ENCODE peak calls at places on chromosomes 12 and 14, in six cellular contexts. X is kidney; E is adrenal gland; A is left ventricle myocardium inferior; Q is naive thymus-derived CD4-positive, alpha-beta T cell; Z is A549. F is an unnamed sample.
A peak's percentile ranks its signal among the peaks of the same experiment; 100 is the strongest.

GRCh38 chr12:69872804-69873203 is 47.8 kb downstream of the MYRFL start:
- DNase-seq in X (no peak), E (no peak), A (no peak), Q (no peak), Z (no peak), F (no peak)

GRCh38 chr14:87643005-87643404 is 350.0 kb downstream of the GALC start:
- DNase-seq in X (no peak), E (no peak), A (no peak), Q (no peak), Z (no peak), F (no peak)

GRCh38 chr12:104478396-104479140 is 21.8 kb downstream of the CHST11 start:
- DNase-seq in X (no peak), E (peak; percentile 30), A (no peak), Q (peak; percentile 45), Z (no peak), F (peak; percentile 62)

GRCh38 chr14:88452231-88452630 is 66.8 kb downstream of the SPATA7 start:
- DNase-seq in X (no peak), E (no peak), A (no peak), Q (no peak), Z (peak; percentile 10), F (no peak)

GRCh38 chr12:27276275-27276674 is 32.2 kb downstream of the STK38L start:
- DNase-seq in X (no peak), E (no peak), A (no peak), Q (no peak), Z (no peak), F (no peak)

GRCh38 chr14:36767603-36768281 is 106.1 kb downstream of the PAX9 start:
- DNase-seq in X (no peak), E (no peak), A (no peak), Q (no peak), Z (no peak), F (no peak)

GRCh38 chr12:46489951-46490388 is 117.4 kb upstream of the SLC38A2 start:
- DNase-seq in X (no peak), E (no peak), A (no peak), Q (no peak), Z (no peak), F (no peak)

GRCh38 chr12:26396402-26396801 is 201.0 kb downstream of the SSPN start:
- DNase-seq in X (no peak), E (no peak), A (no peak), Q (no peak), Z (no peak), F (no peak)

GRCh38 chr12:109777544-109777943 is 55.7 kb downstream of the TRPV4 start:
- DNase-seq in X (peak; percentile 26), E (peak; percentile 48), A (no peak), Q (peak; percentile 54), Z (peak; percentile 66), F (peak; percentile 4)

GRCh38 chr12:80352476-80352875 is 91.6 kb upstream of the PTPRQ start:
- DNase-seq in X (no peak), E (no peak), A (no peak), Q (no peak), Z (no peak), F (no peak)

GRCh38 chr12:47730341-47730744 is 5.1 kb upstream of the ENDOU start:
- DNase-seq in X (no peak), E (no peak), A (no peak), Q (no peak), Z (no peak), F (no peak)

DNA sequence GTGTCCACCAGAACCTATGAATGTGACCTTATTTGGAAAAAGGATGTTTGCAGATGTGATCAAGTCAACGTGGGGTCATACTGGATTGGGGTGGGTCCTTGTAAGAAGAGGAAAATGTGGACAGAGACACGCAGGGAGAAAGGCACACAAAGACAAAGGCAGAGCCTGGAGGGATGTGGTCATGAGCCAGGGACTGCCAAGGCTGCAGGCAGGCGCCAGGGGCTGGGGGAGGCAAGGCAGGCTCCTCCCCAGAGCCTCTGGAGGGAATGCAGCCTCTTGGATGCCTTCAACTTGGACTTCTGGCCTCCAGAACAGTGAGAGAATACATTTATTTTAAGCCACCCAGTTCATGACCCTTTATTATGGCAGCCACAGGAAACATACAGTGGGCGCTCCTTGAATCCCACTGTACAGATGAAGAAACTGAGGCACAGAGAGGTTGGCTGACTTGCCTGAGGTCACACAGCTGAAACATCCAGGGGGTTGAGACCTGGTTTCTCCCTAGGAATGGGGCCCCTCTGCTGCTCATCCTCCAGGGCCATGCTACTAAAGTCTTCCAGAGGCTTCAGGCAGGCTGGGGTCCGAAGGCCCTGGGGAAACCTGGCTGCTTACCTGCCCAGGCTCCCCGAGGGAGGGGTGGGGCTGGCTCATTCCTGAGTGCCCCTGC is 99.7 kb downstream of the RFLNA start:
- DNase-seq in X (no peak), E (no peak), A (no peak), Q (no peak), Z (peak; percentile 61), F (no peak)
- H3K27ac ChIP-seq in X (no peak overlapping the region), E (peak overlapping the region; percentile 63), A (peak overlapping the region; percentile 98), Q (no peak overlapping the region), Z (peak overlapping the region; percentile 100), F (no peak overlapping the region)

DNA sequence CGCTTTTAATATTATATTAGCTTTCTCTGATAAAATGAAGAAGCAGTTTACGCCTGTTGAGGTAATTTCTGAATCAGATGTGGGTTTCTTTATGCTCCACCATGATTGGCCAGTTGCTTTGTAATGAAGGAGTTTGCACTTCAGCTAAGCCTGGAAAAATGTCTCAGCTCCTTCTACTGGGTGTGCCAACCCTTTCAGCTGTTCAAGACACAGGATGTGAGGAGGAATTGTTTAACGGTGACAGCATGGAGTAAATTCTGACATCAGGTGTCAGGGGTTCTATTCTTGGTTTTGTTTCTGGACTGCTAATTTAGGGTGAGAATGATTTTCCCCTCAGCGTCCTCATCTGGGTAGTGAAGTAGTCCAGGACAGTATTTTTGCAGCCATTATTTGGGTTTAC is 43.5 kb downstream of the FLRT2 start:
- DNase-seq in X (no peak), E (no peak), A (no peak), Q (no peak), Z (no peak), F (no peak)
- H3K27ac ChIP-seq in X (no peak overlapping the region), E (no peak overlapping the region), A (no peak overlapping the region), Q (no peak overlapping the region), Z (peak overlapping the region; percentile 9), F (no peak overlapping the region)

GRCh38 chr14:103910262-103910935 is 17.9 kb upstream of the TDRD9 start:
- DNase-seq in X (peak; percentile 95), E (peak; percentile 92), A (peak; percentile 78), Q (peak; percentile 71), Z (peak; percentile 82), F (peak; percentile 64)
- H3K27ac ChIP-seq in X (no peak overlapping the region), E (no peak overlapping the region), A (peak overlapping the region; percentile 78), Q (peak overlapping the region; percentile 59), Z (peak overlapping the region; percentile 39), F (no peak overlapping the region)

GRCh38 chr12:95072900-95073697 is at the start of gene NR2C1:
- DNase-seq in X (peak; percentile 98), E (peak; percentile 97), A (peak; percentile 92), Q (peak; percentile 94), Z (peak; percentile 97), F (peak; percentile 95)

GRCh38 chr12:95077341-95077740 is 3.9 kb upstream of the NR2C1 start:
- DNase-seq in X (no peak), E (no peak), A (no peak), Q (no peak), Z (no peak), F (no peak)

GRCh38 chr12:95074766-95075165 is 1.3 kb upstream of the NR2C1 start:
- DNase-seq in X (no peak), E (no peak), A (no peak), Q (no peak), Z (no peak), F (no peak)

GRCh38 chr12:95070378-95070777 is 3.0 kb downstream of the NR2C1 start:
- DNase-seq in X (no peak), E (no peak), A (no peak), Q (no peak), Z (no peak), F (no peak)

GRCh38 chr12:95073698-95074520 is 491 bp upstream of the NR2C1 start:
- DNase-seq in X (peak; percentile 32), E (no peak), A (no peak), Q (no peak), Z (no peak), F (no peak)
- H3K27ac ChIP-seq in X (no peak overlapping the region), E (peak overlapping the region; percentile 96), A (peak overlapping the region; percentile 90), Q (no peak overlapping the region), Z (peak overlapping the region; percentile 93), F (no peak overlapping the region)

F was measured in CD8-positive, alpha-beta memory T cell.